ENCODE peak calls at places on chromosomes 6 and 20, in ten cellular contexts. P is HFFc6; O is AG10803; W is activated T-cell treated with anti-CD3 and anti-CD28 coated beads for 24 hours; G is stimulated activated CD4-positive, alpha-beta T cell treated with anti-CD3 and anti-CD28 coated beads, Interleukin-1b, Interleukin-23, amount 100 ng/mL, for 48 hours; K is right lobe of liver; X is foreskin fibroblast; L is prostate gland; V is NCI-H146; S is brain microvascular endothelial cell. I is an unnamed sample.

GRCh38 chr20:59608396-59608795 is 4.1 kb downstream of the PHACTR3 start:
- DNase-seq in P (no peak), O (no peak), W (no peak), G (no peak), K (no peak), X (no peak), L (no peak), V (no peak), S (no peak), I (no peak)

GRCh38 chr20:18019068-18019467 is 38.6 kb downstream of the OVOL2 start:
- DNase-seq in P (no peak), O (peak; percentile 9), W (no peak), G (peak; percentile 8), K (no peak), X (no peak), L (no peak), V (no peak), S (peak; percentile 4), I (no peak)

GRCh38 chr6:156420172-156420993 is 356.8 kb upstream of the ARID1B start:
- DNase-seq in P (no peak), O (peak; percentile 47), W (no peak), G (no peak), K (no peak), X (peak; percentile 34), L (no peak), V (no peak), S (no peak), I (no peak)

GRCh38 chr6:165556116-165556843 is 106.8 kb downstream of the PDE10A start:
- DNase-seq in P (no peak), O (no peak), W (no peak), G (no peak), K (no peak), X (no peak), L (peak; percentile 72), V (no peak), S (peak; percentile 52), I (no peak)

GRCh38 chr20:24647713-24648112 is 178.3 kb downstream of the SYNDIG1 start:
- DNase-seq in P (no peak), O (no peak), W (no peak), G (no peak), K (no peak), X (no peak), L (no peak), V (no peak), S (no peak), I (no peak)

GRCh38 chr6:79810878-79811277 is 136.5 kb downstream of the ELOVL4 start:
- DNase-seq in P (no peak), O (no peak), W (no peak), G (no peak), K (no peak), X (no peak), L (no peak), V (peak; percentile 86), S (no peak), I (no peak)

GRCh38 chr6:16154904-16155303 is 26.0 kb downstream of the MYLIP start:
- DNase-seq in P (peak; percentile 44), O (peak; percentile 82), W (no peak), G (no peak), K (no peak), X (peak; percentile 85), L (no peak), V (no peak), S (peak; percentile 59), I (no peak)

GRCh38 chr6:128114164-128114563 is 213.3 kb upstream of the THEMIS start:
- DNase-seq in P (no peak), O (no peak), W (no peak), G (no peak), K (peak; percentile 54), X (peak; percentile 9), L (no peak), V (no peak), S (no peak), I (no peak)

GRCh38 chr6:30131947-30132497 is 3.9 kb upstream of the TRIM40 start:
- DNase-seq in P (no peak), O (no peak), W (no peak), G (no peak), K (no peak), X (no peak), L (no peak), V (no peak), S (no peak), I (no peak)

GRCh38 chr6:41768545-41769308 is 11.0 kb downstream of the FRS3 start:
- DNase-seq in P (no peak), O (no peak), W (no peak), G (no peak), K (peak; percentile 31), X (no peak), L (peak; percentile 78), V (no peak), S (no peak), I (no peak)

GRCh38 chr6:153231048-153231635 is 100.1 kb upstream of the RGS17 start:
- DNase-seq in P (no peak), O (peak; percentile 15), W (peak; percentile 1), G (peak; percentile 39), K (no peak), X (peak; percentile 57), L (no peak), V (peak; percentile 41), S (peak; percentile 66), I (no peak)

GRCh38 chr6:149125309-149125708 is 192.2 kb upstream of the TAB2 start:
- DNase-seq in P (no peak), O (no peak), W (no peak), G (no peak), K (no peak), X (no peak), L (no peak), V (no peak), S (no peak), I (no peak)

GRCh38 chr20:8292793-8293192 is 160.7 kb downstream of the PLCB1 start:
- DNase-seq in P (no peak), O (no peak), W (no peak), G (no peak), K (no peak), X (no peak), L (no peak), V (no peak), S (no peak), I (no peak)

GRCh38 chr6:134238960-134239795 is 78.7 kb downstream of the SGK1 start:
- DNase-seq in P (no peak), O (peak; percentile 61), W (no peak), G (no peak), K (no peak), X (peak; percentile 65), L (no peak), V (peak; percentile 36), S (no peak), I (no peak)

GRCh38 chr20:10474606-10475184 is 39.6 kb downstream of the SLX4IP start:
- DNase-seq in P (no peak), O (no peak), W (no peak), G (no peak), K (no peak), X (no peak), L (no peak), V (no peak), S (no peak), I (peak; percentile 28)

GRCh38 chr20:45945678-45946148 is 11.2 kb downstream of the PCIF1 start:
- DNase-seq in P (no peak), O (peak; percentile 11), W (no peak), G (no peak), K (no peak), X (peak; percentile 39), L (no peak), V (no peak), S (peak; percentile 76), I (no peak)

GRCh38 chr6:109381747-109382575 is at the start of gene CD164:
- DNase-seq in P (peak; percentile 85), O (peak; percentile 93), W (peak; percentile 90), G (peak; percentile 94), K (peak; percentile 96), X (peak; percentile 97), L (peak; percentile 92), V (peak; percentile 96), S (peak; percentile 81), I (peak; percentile 92)

GRCh38 chr6:140124498-140124897 is 750.0 kb upstream of the CITED2 start:
- DNase-seq in P (no peak), O (no peak), W (no peak), G (no peak), K (no peak), X (no peak), L (no peak), V (peak; percentile 7), S (no peak), I (no peak)

GRCh38 chr6:36335465-36336209 is 1.1 kb downstream of the BNIP5 start:
- DNase-seq in P (no peak), O (no peak), W (no peak), G (no peak), K (no peak), X (no peak), L (no peak), V (no peak), S (no peak), I (no peak)

GRCh38 chr6:85715797-85716196 is 73.1 kb upstream of the SYNCRIP start:
- DNase-seq in P (no peak), O (no peak), W (no peak), G (no peak), K (no peak), X (no peak), L (no peak), V (no peak), S (no peak), I (no peak)

GRCh38 chr20:5000263-5001173 is 792 bp downstream of the SLC23A2 start:
- DNase-seq in P (peak; percentile 15), O (peak; percentile 21), W (no peak), G (no peak), K (peak; percentile 77), X (peak; percentile 52), L (peak; percentile 19), V (peak; percentile 75), S (no peak), I (peak; percentile 39)

GRCh38 chr6:39313526-39314272 is 520 bp downstream of the KCNK17 start:
- DNase-seq in P (no peak), O (no peak), W (no peak), G (no peak), K (no peak), X (no peak), L (no peak), V (peak; percentile 82), S (no peak), I (no peak)

GRCh38 chr6:129965096-129965495 is 53.3 kb upstream of the L3MBTL3 start:
- DNase-seq in P (no peak), O (no peak), W (no peak), G (no peak), K (no peak), X (no peak), L (no peak), V (no peak), S (no peak), I (no peak)

GRCh38 chr6:36793913-36794703 is 45.1 kb downstream of the CPNE5 start:
- DNase-seq in P (no peak), O (no peak), W (no peak), G (no peak), K (no peak), X (no peak), L (no peak), V (no peak), S (no peak), I (peak; percentile 77)

GRCh38 chr6:5302995-5303622 is 41.8 kb downstream of the FARS2 start:
- DNase-seq in P (no peak), O (no peak), W (peak; percentile 36), G (peak; percentile 60), K (peak; percentile 80), X (peak; percentile 22), L (peak; percentile 66), V (peak; percentile 68), S (no peak), I (no peak)